ENCODE peak calls at places on chromosomes 3 and 15, in ten cellular contexts. A, P, V, K, G, F, U, Y, Z and Q are unnamed samples.

GRCh38 chr15:77826006-77826695 is 193.4 kb upstream of the LINGO1 start:
- DNase-seq in Z (no peak), G (no peak), V (no peak), U (no peak), P (no peak), Y (no peak), F (no peak), K (no peak), A (no peak), Q (no peak)

GRCh38 chr3:195811756-195812155 is at the start of gene MUC4:
- DNase-seq in V (no peak), U (no peak), G (no peak), A (peak), Y (no peak), P (no peak), F (no peak), K (no peak), Z (no peak), Q (no peak)

GRCh38 chr15:90336705-90337141 is 15.4 kb upstream of the ZNF774 start:
- DNase-seq in Y (no peak), A (no peak), F (peak), Z (no peak), P (peak), K (no peak), G (no peak), V (no peak), U (no peak), Q (peak)

GRCh38 chr3:36381311-36381956 is 1.1 kb downstream of the STAC start:
- DNase-seq in A (no peak), P (no peak), Z (peak), U (no peak), F (no peak), V (no peak), Y (no peak), K (no peak), G (no peak), Q (no peak)

GRCh38 chr3:24952388-24952787 is 457.7 kb upstream of the THRB start:
- DNase-seq in Z (no peak), U (no peak), F (no peak), Y (no peak), K (no peak), G (no peak), P (no peak), A (no peak), V (no peak), Q (no peak)

GRCh38 chr3:100972867-100973266 is 20.4 kb downstream of the ABI3BP start:
- DNase-seq in F (peak), U (no peak), Z (no peak), G (no peak), V (peak), P (peak), A (no peak), Y (no peak), K (peak), Q (peak)

GRCh38 chr3:53134631-53135232 is 4.5 kb upstream of the RFT1 start:
- DNase-seq in A (peak), P (peak), Z (peak), K (peak), G (peak), V (peak), Y (no peak), U (peak), F (peak), Q (peak)

GRCh38 chr3:186713499-186713898 is 3.7 kb upstream of the KNG1 start:
- DNase-seq in Z (no peak), F (no peak), U (peak), V (peak), A (no peak), P (no peak), K (no peak), Y (no peak), G (no peak), Q (no peak)

GRCh38 chr3:187520027-187520945 is 149.9 kb downstream of the SST start:
- DNase-seq in Z (no peak), K (peak), G (no peak), A (no peak), P (peak), F (peak), U (no peak), Y (peak), V (no peak), Q (no peak)

GRCh38 chr3:188544012-188544411 is 390.1 kb downstream of the LPP start:
- DNase-seq in A (no peak), P (no peak), V (no peak), F (no peak), K (no peak), Z (no peak), G (no peak), Y (no peak), U (no peak), Q (no peak)

GRCh38 chr15:27671794-27672438 is 427.2 kb downstream of the OCA2 start:
- DNase-seq in F (no peak), Z (no peak), A (no peak), Y (no peak), P (no peak), V (no peak), K (no peak), G (no peak), U (no peak), Q (no peak)

GRCh38 chr3:142051351-142051750 is 98.0 kb downstream of the TFDP2 start:
- DNase-seq in U (no peak), G (no peak), A (no peak), P (no peak), F (no peak), K (no peak), Z (no peak), V (no peak), Y (no peak), Q (no peak)

GRCh38 chr3:169871129-169871886 is 1.6 kb upstream of the LRRC31 start:
- DNase-seq in G (no peak), P (no peak), F (no peak), Y (no peak), A (no peak), K (no peak), V (no peak), Z (no peak), U (no peak), Q (peak)

GRCh38 chr15:100341662-100342560 is at the start of gene ADAMTS17:
- DNase-seq in F (peak), Y (peak), G (peak), Z (peak), A (peak), U (peak), V (peak), K (peak), P (peak), Q (peak)
- TF ChIP-seq CTCF in F (peak), Y (peak), G (peak), Z (peak), A (peak), U (peak), V (peak), K (peak), P (peak), Q (peak)

DNA sequence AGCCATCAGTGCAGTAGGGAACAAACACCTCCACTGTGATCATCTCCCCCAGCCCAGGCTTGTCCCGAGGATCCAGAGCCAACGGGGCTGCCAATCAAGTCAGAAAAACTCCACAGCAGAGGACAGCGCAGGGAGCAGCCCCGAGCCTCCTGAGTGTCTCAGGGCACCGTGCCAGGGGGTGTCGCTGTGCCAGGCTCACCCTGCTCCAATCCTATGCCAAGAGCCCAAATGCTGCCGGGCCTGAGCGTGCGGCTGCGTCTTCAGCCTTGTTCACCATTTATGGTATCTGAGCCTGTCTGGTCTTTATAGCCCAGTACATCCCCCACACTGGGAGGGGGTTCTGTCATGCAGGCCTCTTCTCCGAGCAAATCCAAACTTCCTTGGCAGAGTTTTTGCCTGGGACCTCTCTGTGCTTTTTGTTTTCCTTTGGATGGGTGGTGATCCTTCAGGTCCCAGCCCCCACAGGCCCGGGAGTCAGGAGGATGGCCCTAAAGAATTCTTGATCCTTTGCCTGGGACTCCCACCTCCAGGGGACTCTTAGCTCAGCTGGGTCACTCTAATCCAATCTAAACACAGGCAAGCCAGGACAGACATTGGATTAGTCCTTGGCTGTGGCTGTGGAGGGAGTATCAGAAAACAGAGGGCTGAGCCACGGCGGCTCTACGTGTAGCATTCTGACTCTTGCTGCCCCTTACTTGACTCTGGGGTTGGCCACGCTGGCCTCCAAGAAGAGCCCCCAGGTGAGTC is 135.1 kb upstream of the HACD2 start:
- DNase-seq in Z (no peak), G (no peak), Y (no peak), K (no peak), A (no peak), P (no peak), F (no peak), U (no peak), V (no peak), Q (peak)
- TF ChIP-seq CTCF in Z (no peak), G (no peak), Y (no peak), K (no peak), A (no peak), P (no peak), F (no peak), U (no peak), V (no peak), Q (peak)

DNA sequence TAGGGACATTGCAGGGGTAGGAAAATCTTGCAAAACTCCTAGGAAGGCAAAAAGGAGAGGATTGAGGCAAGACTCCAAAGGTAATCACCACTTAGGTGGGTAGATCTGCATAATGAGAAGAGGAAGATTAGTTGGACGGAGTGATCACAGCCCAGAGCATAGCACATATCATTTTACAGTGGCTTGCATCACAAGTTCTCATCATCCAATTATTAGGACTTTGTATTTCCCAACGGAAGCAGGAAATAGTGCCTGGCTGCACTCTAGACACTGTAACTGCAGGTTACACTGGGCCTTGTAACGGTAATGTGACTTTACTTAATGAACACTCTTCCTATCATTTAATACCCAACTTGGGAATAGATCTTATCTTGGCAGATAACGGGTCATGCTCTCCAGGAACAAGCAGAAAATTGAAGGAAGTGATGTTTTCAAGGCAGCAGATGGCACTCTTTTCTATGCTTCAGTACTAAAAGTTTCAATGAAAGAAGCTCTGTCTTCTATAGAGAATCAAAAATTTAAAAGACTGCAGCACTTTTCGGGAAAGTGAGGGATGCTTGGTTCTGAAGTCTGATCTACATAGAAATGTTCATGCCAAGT is 101.9 kb upstream of the KCNMB2 start:
- DNase-seq in G (no peak), V (peak), Z (peak), K (peak), F (no peak), A (no peak), Y (no peak), U (no peak), P (no peak), Q (peak)
- TF ChIP-seq CTCF in G (no peak), V (no peak), Z (peak), K (no peak), F (peak), A (no peak), Y (peak), U (no peak), P (peak), Q (peak)

GRCh38 chr3:156174229-156174847 is 54.0 kb downstream of the KCNAB1 start:
- DNase-seq in V (peak), G (no peak), K (peak), P (peak), Z (peak), Y (no peak), U (peak), F (peak), A (no peak), Q (peak)
- TF ChIP-seq CTCF in V (peak), G (no peak), K (peak), P (peak), Z (peak), Y (peak), U (peak), F (peak), A (no peak), Q (peak)

GRCh38 chr15:43509923-43510229 is 7.5 kb upstream of the MAP1A start:
- DNase-seq in K (peak), U (no peak), P (no peak), A (no peak), Y (no peak), V (no peak), G (no peak), F (no peak), Z (no peak), Q (no peak)

GRCh38 chr15:43509002-43509922 is 8.1 kb upstream of the MAP1A start:
- DNase-seq in Y (no peak), P (no peak), G (no peak), K (peak), A (no peak), V (no peak), U (no peak), F (peak), Z (peak), Q (no peak)

GRCh38 chr15:43510230-43511011 is 7.0 kb upstream of the MAP1A start:
- DNase-seq in A (peak), K (peak), P (peak), G (peak), F (peak), V (peak), Y (peak), U (peak), Z (peak), Q (peak)

GRCh38 chr15:43513550-43513949 is 3.9 kb upstream of the MAP1A start:
- DNase-seq in V (no peak), K (no peak), Z (no peak), P (no peak), U (no peak), A (no peak), G (no peak), F (peak), Y (no peak), Q (no peak)

GRCh38 chr15:43511012-43511885 is 6.2 kb upstream of the MAP1A start:
- DNase-seq in P (no peak), A (peak), V (no peak), Z (peak), K (no peak), U (peak), Y (no peak), F (no peak), G (peak), Q (peak)
- TF ChIP-seq CTCF in P (no peak), A (peak), V (no peak), Z (peak), K (peak), U (peak), Y (peak), F (peak), G (no peak), Q (peak)

DNA sequence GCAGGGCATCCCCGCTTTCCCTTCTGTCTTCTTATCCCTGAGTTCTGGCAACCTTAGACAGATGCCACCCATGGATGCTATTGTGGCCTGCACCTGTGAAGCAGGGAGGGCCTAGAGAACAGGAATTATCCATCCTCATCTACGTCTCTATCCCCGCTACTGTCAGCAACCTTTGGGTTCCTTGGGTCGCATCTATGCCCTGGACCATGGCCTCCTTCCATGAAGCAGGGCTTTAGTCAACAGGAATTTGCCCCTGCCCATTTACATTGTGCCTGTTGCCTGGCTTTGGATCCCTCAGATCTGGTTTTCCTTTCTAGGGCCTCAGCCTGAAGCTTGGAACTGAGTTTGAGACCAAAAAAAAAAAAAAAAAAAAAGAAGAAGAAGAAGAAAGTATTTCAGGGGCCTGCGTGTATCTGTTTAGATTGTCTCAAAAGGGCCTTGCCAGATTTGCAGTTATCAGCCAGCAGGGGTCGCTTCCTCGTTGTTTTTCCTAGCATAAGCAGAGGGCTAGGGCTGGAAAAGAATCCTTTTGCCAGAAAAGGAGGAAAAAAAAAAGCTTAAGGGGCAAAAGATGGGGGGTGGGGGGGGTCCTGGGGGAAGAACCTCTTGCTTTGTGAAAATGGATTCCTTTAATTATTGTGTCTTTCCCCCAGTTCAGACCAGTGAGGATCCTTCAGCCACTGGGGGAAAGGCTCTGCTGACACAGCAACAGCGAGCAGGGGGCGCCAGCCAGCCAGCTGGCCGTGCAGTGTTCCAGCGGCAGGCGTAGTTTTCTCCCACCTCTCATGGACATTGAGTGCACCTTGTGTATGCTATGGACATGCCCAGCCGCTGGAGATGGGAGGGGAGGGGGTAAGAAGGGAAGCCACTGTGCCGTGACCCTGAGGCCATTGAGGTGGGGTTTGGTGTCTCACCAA is 65.7 kb upstream of the ALDH1L1 start:
- DNase-seq in G (peak), U (peak), F (peak), Y (peak), V (peak), A (peak), K (peak), P (no peak), Z (peak), Q (peak)
- TF ChIP-seq CTCF in G (peak), U (peak), F (peak), Y (peak), V (peak), A (peak), K (peak), P (peak), Z (peak), Q (peak)

GRCh38 chr3:38036906-38037305 is 2.1 kb upstream of the DLEC1 start:
- DNase-seq in V (no peak), Y (no peak), K (no peak), P (no peak), A (no peak), U (no peak), Z (no peak), G (no peak), F (no peak), Q (no peak)

GRCh38 chr3:38039101-38039898 is at the start of gene DLEC1:
- DNase-seq in P (peak), K (peak), Y (no peak), A (peak), V (peak), Z (no peak), F (peak), G (peak), U (peak), Q (peak)

GRCh38 chr3:38040400-38040799 is 1.4 kb downstream of the DLEC1 start:
- DNase-seq in P (no peak), V (no peak), Y (no peak), K (no peak), A (no peak), G (no peak), U (no peak), F (no peak), Z (no peak), Q (no peak)

GRCh38 chr3:38038447-38038911 is 529 bp upstream of the DLEC1 start:
- DNase-seq in P (no peak), A (no peak), G (no peak), Y (no peak), U (no peak), V (no peak), F (no peak), K (no peak), Z (no peak), Q (no peak)

DNA sequence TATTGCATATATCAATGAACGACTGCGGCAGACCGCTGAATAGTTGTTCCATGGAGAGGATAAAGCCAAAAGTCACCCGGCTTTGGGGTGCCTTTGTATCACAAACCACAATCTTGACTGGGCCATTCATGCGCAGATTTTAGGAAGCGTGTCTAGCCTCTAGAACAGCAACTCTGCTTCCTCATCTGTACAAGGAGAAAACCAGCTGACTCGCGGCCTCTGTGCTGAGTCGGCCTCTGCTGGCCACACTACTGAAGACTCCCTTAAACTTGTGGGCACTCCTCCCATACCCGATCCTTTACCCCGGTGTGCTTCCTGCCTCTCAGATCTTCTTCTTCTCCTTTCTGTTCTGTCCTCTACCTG is 872 bp downstream of the DLEC1 start:
- DNase-seq in P (peak), A (peak), K (peak), G (no peak), U (no peak), F (peak), Z (no peak), Y (no peak), V (no peak), Q (peak)
- TF ChIP-seq CTCF in P (no peak), A (peak), K (peak), G (no peak), U (peak), F (peak), Z (no peak), Y (peak), V (no peak), Q (peak)

GRCh38 chr3:50212502-50212901 is 7.4 kb downstream of the SLC38A3 start:
- DNase-seq in F (no peak), V (no peak), U (no peak), Y (no peak), G (peak), P (no peak), K (no peak), Z (no peak), A (no peak), Q (no peak)
- TF ChIP-seq CTCF in F (no peak), V (no peak), U (peak), Y (no peak), G (peak), P (no peak), K (no peak), Z (no peak), A (peak), Q (no peak)

DNA sequence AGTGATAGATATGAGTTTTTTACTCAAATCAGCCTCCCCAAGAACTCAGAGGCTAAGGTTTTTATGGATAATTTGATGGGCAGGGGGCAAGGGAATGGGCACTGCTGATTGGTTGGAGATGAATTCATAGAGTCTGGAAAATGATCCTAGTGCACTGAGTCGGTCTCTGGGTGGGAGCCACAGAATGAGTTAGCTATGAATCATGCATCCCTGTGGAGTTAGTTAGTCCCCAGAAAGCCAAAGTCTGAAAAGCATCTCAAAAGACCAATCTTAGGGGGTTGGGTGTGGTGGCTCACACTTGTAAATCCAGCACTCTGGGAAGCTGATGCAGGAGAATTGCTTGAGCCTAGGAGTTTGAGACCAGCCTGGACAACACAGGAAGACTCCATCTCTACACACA is 516.1 kb downstream of the AGBL1 start:
- DNase-seq in A (no peak), Y (no peak), Z (no peak), F (peak), V (no peak), U (no peak), P (peak), K (no peak), G (no peak), Q (peak)
- TF ChIP-seq CTCF in A (no peak), Y (no peak), Z (no peak), F (no peak), V (no peak), U (no peak), P (no peak), K (no peak), G (no peak), Q (no peak)

GRCh38 chr15:29765234-29765841 is 56.9 kb downstream of the TJP1 start:
- DNase-seq in Z (no peak), F (no peak), U (no peak), A (no peak), V (no peak), Y (no peak), G (no peak), P (peak), K (no peak), Q (no peak)
- TF ChIP-seq CTCF in Z (no peak), F (no peak), U (no peak), A (no peak), V (no peak), Y (no peak), G (no peak), P (no peak), K (no peak), Q (no peak)